ENCODE peak calls at places on chromosomes 13 and 19, in seven cellular contexts. One of them, this sample, is unnamed.

GRCh38 chr13:41122838-41123237 is 9.8 kb downstream of the KBTBD6 start:
- DNase-seq in Kasumi-1: no peak
- DNase-seq in T-helper 9 cell: no peak
- DNase-seq in WTC11: no peak
- DNase-seq in neural crest cell: no peak
- DNase-seq in NCI-H1092: no peak
- DNase-seq in stimulated activated CD4-positive, alpha-beta T cell treated with anti-CD3 and anti-CD28 coated beads, Interleukin-12 subunit alpha, Interleukin-12 subunit beta, amount 100 ng/mL, for 24 hours: no peak
- DNase-seq in this sample: no peak

GRCh38 chr13:23462815-23463559 is 29.5 kb upstream of the SACS start:
- DNase-seq in T-helper 9 cell: no peak
- DNase-seq in neural crest cell: no peak
- DNase-seq in Kasumi-1: no peak
- DNase-seq in NCI-H1092: no peak
- DNase-seq in stimulated activated CD4-positive, alpha-beta T cell treated with anti-CD3 and anti-CD28 coated beads, Interleukin-12 subunit alpha, Interleukin-12 subunit beta, amount 100 ng/mL, for 24 hours: no peak
- DNase-seq in WTC11: no peak
- DNase-seq in this sample: no peak

GRCh38 chr13:49627831-49628652 is at the start of gene ARL11:
- DNase-seq in T-helper 9 cell: peak
- DNase-seq in NCI-H1092: no peak
- DNase-seq in Kasumi-1: peak
- DNase-seq in WTC11: peak
- DNase-seq in neural crest cell: no peak
- DNase-seq in stimulated activated CD4-positive, alpha-beta T cell treated with anti-CD3 and anti-CD28 coated beads, Interleukin-12 subunit alpha, Interleukin-12 subunit beta, amount 100 ng/mL, for 24 hours: peak
- DNase-seq in this sample: no peak

GRCh38 chr19:13817018-13817614 is 21.9 kb downstream of the ZSWIM4 start:
- DNase-seq in stimulated activated CD4-positive, alpha-beta T cell treated with anti-CD3 and anti-CD28 coated beads, Interleukin-12 subunit alpha, Interleukin-12 subunit beta, amount 100 ng/mL, for 24 hours: no peak
- DNase-seq in neural crest cell: no peak
- DNase-seq in Kasumi-1: no peak
- DNase-seq in NCI-H1092: no peak
- DNase-seq in WTC11: peak
- DNase-seq in T-helper 9 cell: no peak
- DNase-seq in this sample: peak

GRCh38 chr19:55907286-55907685 is 24.9 kb downstream of the NLRP13 start:
- DNase-seq in stimulated activated CD4-positive, alpha-beta T cell treated with anti-CD3 and anti-CD28 coated beads, Interleukin-12 subunit alpha, Interleukin-12 subunit beta, amount 100 ng/mL, for 24 hours: no peak
- DNase-seq in neural crest cell: no peak
- DNase-seq in WTC11: no peak
- DNase-seq in T-helper 9 cell: no peak
- DNase-seq in Kasumi-1: no peak
- DNase-seq in NCI-H1092: no peak
- DNase-seq in this sample: no peak

GRCh38 chr13:111179908-111180756 is 65.0 kb downstream of the ARHGEF7 start:
- DNase-seq in stimulated activated CD4-positive, alpha-beta T cell treated with anti-CD3 and anti-CD28 coated beads, Interleukin-12 subunit alpha, Interleukin-12 subunit beta, amount 100 ng/mL, for 24 hours: no peak
- DNase-seq in neural crest cell: no peak
- DNase-seq in WTC11: no peak
- DNase-seq in T-helper 9 cell: no peak
- DNase-seq in Kasumi-1: no peak
- DNase-seq in NCI-H1092: no peak
- DNase-seq in this sample: no peak

GRCh38 chr19:5547881-5548280 is 19.9 kb downstream of the TINCR start:
- DNase-seq in neural crest cell: no peak
- DNase-seq in stimulated activated CD4-positive, alpha-beta T cell treated with anti-CD3 and anti-CD28 coated beads, Interleukin-12 subunit alpha, Interleukin-12 subunit beta, amount 100 ng/mL, for 24 hours: no peak
- DNase-seq in T-helper 9 cell: no peak
- DNase-seq in NCI-H1092: no peak
- DNase-seq in WTC11: peak
- DNase-seq in Kasumi-1: peak
- DNase-seq in this sample: no peak

GRCh38 chr13:93977986-93978385 is 501.5 kb downstream of the DCT start:
- DNase-seq in WTC11: no peak
- DNase-seq in Kasumi-1: no peak
- DNase-seq in stimulated activated CD4-positive, alpha-beta T cell treated with anti-CD3 and anti-CD28 coated beads, Interleukin-12 subunit alpha, Interleukin-12 subunit beta, amount 100 ng/mL, for 24 hours: no peak
- DNase-seq in T-helper 9 cell: no peak
- DNase-seq in neural crest cell: no peak
- DNase-seq in NCI-H1092: no peak
- DNase-seq in this sample: no peak

GRCh38 chr19:51607920-51608562 is 22.2 kb downstream of the SIGLEC5 start:
- DNase-seq in neural crest cell: peak
- DNase-seq in NCI-H1092: no peak
- DNase-seq in stimulated activated CD4-positive, alpha-beta T cell treated with anti-CD3 and anti-CD28 coated beads, Interleukin-12 subunit alpha, Interleukin-12 subunit beta, amount 100 ng/mL, for 24 hours: peak
- DNase-seq in WTC11: peak
- DNase-seq in T-helper 9 cell: peak
- DNase-seq in Kasumi-1: peak
- DNase-seq in this sample: peak

GRCh38 chr19:35995655-35995993 is 636 bp downstream of the SDHAF1 start:
- DNase-seq in Kasumi-1: peak
- DNase-seq in T-helper 9 cell: no peak
- DNase-seq in neural crest cell: no peak
- DNase-seq in stimulated activated CD4-positive, alpha-beta T cell treated with anti-CD3 and anti-CD28 coated beads, Interleukin-12 subunit alpha, Interleukin-12 subunit beta, amount 100 ng/mL, for 24 hours: no peak
- DNase-seq in NCI-H1092: no peak
- DNase-seq in WTC11: peak
- DNase-seq in this sample: no peak

GRCh38 chr13:34391071-34391470 is 551.0 kb upstream of the NBEA start:
- DNase-seq in NCI-H1092: no peak
- DNase-seq in neural crest cell: no peak
- DNase-seq in stimulated activated CD4-positive, alpha-beta T cell treated with anti-CD3 and anti-CD28 coated beads, Interleukin-12 subunit alpha, Interleukin-12 subunit beta, amount 100 ng/mL, for 24 hours: no peak
- DNase-seq in WTC11: no peak
- DNase-seq in Kasumi-1: no peak
- DNase-seq in T-helper 9 cell: no peak
- DNase-seq in this sample: no peak

GRCh38 chr19:31214997-31215396 is 134.2 kb downstream of the TSHZ3 start:
- DNase-seq in T-helper 9 cell: no peak
- DNase-seq in stimulated activated CD4-positive, alpha-beta T cell treated with anti-CD3 and anti-CD28 coated beads, Interleukin-12 subunit alpha, Interleukin-12 subunit beta, amount 100 ng/mL, for 24 hours: no peak
- DNase-seq in neural crest cell: no peak
- DNase-seq in WTC11: no peak
- DNase-seq in Kasumi-1: no peak
- DNase-seq in NCI-H1092: no peak
- DNase-seq in this sample: no peak

GRCh38 chr19:37056776-37057175 is 21.5 kb upstream of the ZNF420 start:
- DNase-seq in T-helper 9 cell: no peak
- DNase-seq in stimulated activated CD4-positive, alpha-beta T cell treated with anti-CD3 and anti-CD28 coated beads, Interleukin-12 subunit alpha, Interleukin-12 subunit beta, amount 100 ng/mL, for 24 hours: no peak
- DNase-seq in NCI-H1092: no peak
- DNase-seq in Kasumi-1: no peak
- DNase-seq in WTC11: no peak
- DNase-seq in neural crest cell: no peak
- DNase-seq in this sample: no peak

GRCh38 chr19:16368385-16369305 is 44.0 kb downstream of the KLF2 start:
- DNase-seq in T-helper 9 cell: peak
- DNase-seq in NCI-H1092: no peak
- DNase-seq in WTC11: no peak
- DNase-seq in Kasumi-1: no peak
- DNase-seq in neural crest cell: no peak
- DNase-seq in stimulated activated CD4-positive, alpha-beta T cell treated with anti-CD3 and anti-CD28 coated beads, Interleukin-12 subunit alpha, Interleukin-12 subunit beta, amount 100 ng/mL, for 24 hours: no peak
- DNase-seq in this sample: no peak

GRCh38 chr19:13024126-13024957 is 29.1 kb downstream of the NFIX start:
- DNase-seq in WTC11: no peak
- DNase-seq in Kasumi-1: no peak
- DNase-seq in neural crest cell: no peak
- DNase-seq in NCI-H1092: peak
- DNase-seq in T-helper 9 cell: no peak
- DNase-seq in stimulated activated CD4-positive, alpha-beta T cell treated with anti-CD3 and anti-CD28 coated beads, Interleukin-12 subunit alpha, Interleukin-12 subunit beta, amount 100 ng/mL, for 24 hours: no peak
- DNase-seq in this sample: no peak

GRCh38 chr13:112952759-112953541 is 16.1 kb upstream of the MCF2L start:
- DNase-seq in WTC11: no peak
- DNase-seq in stimulated activated CD4-positive, alpha-beta T cell treated with anti-CD3 and anti-CD28 coated beads, Interleukin-12 subunit alpha, Interleukin-12 subunit beta, amount 100 ng/mL, for 24 hours: no peak
- DNase-seq in neural crest cell: no peak
- DNase-seq in NCI-H1092: no peak
- DNase-seq in Kasumi-1: no peak
- DNase-seq in T-helper 9 cell: no peak
- DNase-seq in this sample: no peak

GRCh38 chr13:92802776-92803175 is 423.8 kb upstream of the GPC6 start:
- DNase-seq in stimulated activated CD4-positive, alpha-beta T cell treated with anti-CD3 and anti-CD28 coated beads, Interleukin-12 subunit alpha, Interleukin-12 subunit beta, amount 100 ng/mL, for 24 hours: no peak
- DNase-seq in Kasumi-1: no peak
- DNase-seq in NCI-H1092: no peak
- DNase-seq in T-helper 9 cell: no peak
- DNase-seq in neural crest cell: no peak
- DNase-seq in WTC11: no peak
- DNase-seq in this sample: no peak

This sample was measured in iPS DF 6.9.